ENCODE peak calls at places on chromosomes 16 and 17, in seven cellular contexts. B, Z, A, X, H, V and Y are unnamed samples.

GRCh38 chr17:63699638-63700527 is at the start of gene LIMD2:
- DNase-seq in A (peak), H (no peak), V (peak), X (peak), Z (peak), B (peak), Y (peak)

GRCh38 chr16:84788968-84789371 is 30.8 kb upstream of the CRISPLD2 start:
- DNase-seq in X (no peak), V (no peak), H (no peak), B (peak), Z (no peak), A (no peak), Y (no peak)

GRCh38 chr17:63688396-63689020 is 11.4 kb downstream of the LIMD2 start:
- DNase-seq in Z (no peak), X (no peak), A (no peak), B (no peak), H (no peak), V (no peak), Y (no peak)

GRCh38 chr16:73275024-73275423 is 227.1 kb upstream of the ZFHX3 start:
- DNase-seq in X (no peak), B (no peak), Z (no peak), V (no peak), A (no peak), H (no peak), Y (no peak)

GRCh38 chr16:54098247-54098646 is 188.3 kb downstream of the IRX3 start:
- DNase-seq in V (no peak), A (no peak), X (no peak), B (no peak), H (no peak), Z (no peak), Y (no peak)

GRCh38 chr16:81780350-81780749 is 1.3 kb downstream of the PLCG2 start:
- DNase-seq in X (no peak), Z (no peak), V (no peak), B (no peak), A (no peak), H (no peak), Y (no peak)

GRCh38 chr16:79823644-79824043 is 223.1 kb upstream of the MAF start:
- DNase-seq in V (no peak), B (no peak), X (no peak), A (no peak), Z (no peak), H (no peak), Y (no peak)

GRCh38 chr17:76497979-76498885 is 3.0 kb downstream of the RHBDF2 start:
- DNase-seq in V (peak), H (peak), B (peak), A (no peak), Z (peak), X (peak), Y (peak)

GRCh38 chr17:49020609-49021008 is 23.4 kb downstream of the IGF2BP1 start:
- DNase-seq in V (no peak), A (no peak), H (no peak), X (no peak), B (no peak), Z (no peak), Y (no peak)

GRCh38 chr17:81608082-81608481 is 28.8 kb downstream of the NPLOC4 start:
- DNase-seq in H (no peak), Z (no peak), V (no peak), B (no peak), A (no peak), X (no peak), Y (no peak)